ENCODE peak calls at places on chromosomes 12 and 14, in ten cellular contexts. K, S, Z, E, W, L, R, J, X and G are unnamed samples. For H3K9me3, the result is how much of the 10 kb centered on the place peaks cover.

GRCh38 chr12:106282457-106283097 is 20.0 kb upstream of the TCP11L2 start:
- DNase-seq in K (no peak), S (no peak), Z (peak), E (peak), W (peak), L (peak), R (peak), J (peak), X (peak), G (no peak)

GRCh38 chr12:46071335-46071734 is 81.0 kb upstream of the SCAF11 start:
- DNase-seq in K (no peak), S (no peak), Z (no peak), E (no peak), W (no peak), L (no peak), R (no peak), J (peak), X (no peak), G (no peak)

GRCh38 chr12:132066345-132066685 is 77.8 kb downstream of the DDX51 start:
- DNase-seq in K (peak), S (no peak), Z (no peak), E (no peak), W (no peak), L (no peak), R (no peak), J (no peak), X (no peak), G (no peak)

GRCh38 chr14:104383088-104383805 is 196.3 kb upstream of the C14orf180 start:
- DNase-seq in K (no peak), S (peak), Z (no peak), E (no peak), W (no peak), L (no peak), R (no peak), J (no peak), X (no peak), G (no peak)

GRCh38 chr12:104792570-104792969 is 165.5 kb downstream of the SLC41A2 start:
- DNase-seq in K (no peak), S (peak), Z (no peak), E (peak), W (no peak), L (no peak), R (peak), J (peak), X (peak), G (no peak)

GRCh38 chr14:95302667-95303066 is 17.0 kb downstream of the CLMN start:
- DNase-seq in K (no peak), S (no peak), Z (no peak), E (no peak), W (no peak), L (no peak), R (no peak), J (no peak), X (no peak), G (no peak)

GRCh38 chr14:51513281-51513680 is 138.4 kb upstream of the FRMD6 start:
- DNase-seq in K (no peak), S (no peak), Z (no peak), E (peak), W (no peak), L (no peak), R (peak), J (no peak), X (no peak), G (no peak)

GRCh38 chr12:29414368-29414767 is 33.4 kb upstream of the ERGIC2 start:
- DNase-seq in K (no peak), S (no peak), Z (no peak), E (no peak), W (no peak), L (no peak), R (peak), J (peak), X (no peak), G (no peak)

GRCh38 chr14:88245321-88245720 is 77.7 kb downstream of the KCNK10 start:
- DNase-seq in K (no peak), S (no peak), Z (no peak), E (no peak), W (no peak), L (no peak), R (no peak), J (peak), X (no peak), G (no peak)

GRCh38 chr14:44712095-44712822 is 205.2 kb upstream of the FSCB start:
- DNase-seq in K (no peak), S (no peak), Z (no peak), E (no peak), W (no peak), L (no peak), R (no peak), J (no peak), X (no peak), G (no peak)

GRCh38 chr14:22113401-22113800 is 439.8 kb upstream of the OR4E1 start:
- DNase-seq in K (no peak), S (no peak), Z (no peak), E (no peak), W (no peak), L (no peak), R (no peak), J (no peak), X (no peak), G (no peak)

GRCh38 chr14:45728448-45729225 is 475.6 kb upstream of the MIS18BP1 start:
- DNase-seq in K (no peak), S (no peak), Z (no peak), E (no peak), W (no peak), L (no peak), R (no peak), J (no peak), X (no peak), G (no peak)

GRCh38 chr12:7354521-7354920 is 50.6 kb downstream of the ACSM4 start:
- DNase-seq in K (no peak), S (no peak), Z (no peak), E (no peak), W (no peak), L (no peak), R (no peak), J (peak), X (no peak), G (no peak)

GRCh38 chr12:53486730-53487487 is 12.3 kb downstream of the MAP3K12 start:
- DNase-seq in K (no peak), S (no peak), Z (no peak), E (no peak), W (no peak), L (no peak), R (no peak), J (no peak), X (no peak), G (no peak)

GRCh38 chr14:32453857-32454810 is 125.0 kb downstream of the AKAP6 start:
- DNase-seq in K (no peak), S (no peak), Z (no peak), E (no peak), W (no peak), L (no peak), R (peak), J (peak), X (no peak), G (no peak)

GRCh38 chr12:1972856-1973317 is 31.4 kb downstream of the DCP1B start:
- DNase-seq in K (no peak), S (no peak), Z (no peak), E (peak), W (peak), L (no peak), R (peak), J (peak), X (peak), G (no peak)

GRCh38 chr12:53754633-53755261 is 3.0 kb upstream of the CISTR start:
- DNase-seq in K (no peak), S (no peak), Z (no peak), E (peak), W (no peak), L (no peak), R (peak), J (no peak), X (no peak), G (no peak)

GRCh38 chr12:113235976-113236375 is 14.7 kb downstream of the TPCN1 start:
- DNase-seq in K (no peak), S (no peak), Z (no peak), E (no peak), W (no peak), L (no peak), R (no peak), J (no peak), X (no peak), G (no peak)

GRCh38 chr12:3120701-3121100 is 43.5 kb downstream of the TSPAN9 start:
- DNase-seq in K (no peak), S (no peak), Z (no peak), E (no peak), W (no peak), L (no peak), R (no peak), J (no peak), X (no peak), G (no peak)

GRCh38 chr12:68871899-68872298 is 61.1 kb downstream of the CPM start:
- DNase-seq in K (no peak), S (no peak), Z (no peak), E (no peak), W (no peak), L (no peak), R (no peak), J (peak), X (no peak), G (no peak)

GRCh38 chr14:50577983-50578382 is 18.0 kb downstream of the ATL1 start:
- DNase-seq in K (no peak), S (no peak), Z (no peak), E (no peak), W (no peak), L (no peak), R (no peak), J (no peak), X (no peak), G (no peak)

GRCh38 chr14:22839159-22839779 is 2.9 kb downstream of the MMP14 start:
- DNase-seq in K (no peak), S (no peak), Z (no peak), E (no peak), W (no peak), L (no peak), R (peak), J (peak), X (no peak), G (no peak)

GRCh38 chr12:102960766-102961487 is 3.5 kb downstream of the ASCL1 start:
- DNase-seq in K (no peak), S (no peak), Z (no peak), E (no peak), W (no peak), L (no peak), R (no peak), J (no peak), X (no peak), G (no peak)

GRCh38 chr14:31529053-31529452 is 32.2 kb upstream of the NUBPL start:
- DNase-seq in K (no peak), S (no peak), Z (no peak), E (no peak), W (no peak), L (no peak), R (peak), J (no peak), X (no peak), G (no peak)

GRCh38 chr14:32382704-32383103 is 53.6 kb downstream of the AKAP6 start:
- DNase-seq in K (no peak), S (no peak), Z (no peak), E (no peak), W (no peak), L (no peak), R (peak), J (peak), X (no peak), G (no peak)

GRCh38 chr14:95609398-95609990 is 74.6 kb downstream of the GLRX5 start:
- DNase-seq in K (no peak), S (no peak), Z (peak), E (no peak), W (no peak), L (no peak), R (peak), J (peak), X (peak), G (no peak)

GRCh38 chr14:22497671-22498093 is 91.3 kb downstream of the DAD1 start:
- DNase-seq in K (no peak), S (no peak), Z (no peak), E (no peak), W (no peak), L (no peak), R (no peak), J (no peak), X (no peak), G (no peak)

GRCh38 chr14:23063601-23064000 is 6.3 kb upstream of the CDH24 start:
- DNase-seq in K (no peak), S (no peak), Z (no peak), E (no peak), W (no peak), L (no peak), R (no peak), J (no peak), X (no peak), G (no peak)

GRCh38 chr12:111386891-111387290 is 18.0 kb upstream of the PHETA1 start:
- DNase-seq in K (no peak), S (no peak), Z (no peak), E (no peak), W (no peak), L (no peak), R (no peak), J (peak), X (no peak), G (no peak)

GRCh38 chr12:76031414-76032042 is at the start of gene PHLDA1:
- DNase-seq in K (peak), S (peak), Z (peak), E (peak), W (peak), L (peak), R (peak), J (peak), X (peak), G (no peak)

GRCh38 chr14:31770271-31770670 is 209.1 kb downstream of the NUBPL start:
- DNase-seq in K (no peak), S (no peak), Z (no peak), E (peak), W (no peak), L (no peak), R (no peak), J (peak), X (no peak), G (no peak)

GRCh38 chr14:100755649-100756048 is 29.0 kb downstream of the DLK1 start:
- DNase-seq in K (no peak), S (no peak), Z (peak), E (peak), W (no peak), L (no peak), R (no peak), J (peak), X (no peak), G (no peak)

GRCh38 chr14:39229222-39229543 is 4.5 kb upstream of the MIA2 start:
- DNase-seq in K (peak), S (no peak), Z (no peak), E (peak), W (no peak), L (no peak), R (no peak), J (peak), X (no peak), G (no peak)

GRCh38 chr14:85038526-85038925 is 491.4 kb upstream of the FLRT2 start:
- DNase-seq in K (no peak), S (no peak), Z (no peak), E (no peak), W (no peak), L (no peak), R (no peak), J (no peak), X (no peak), G (no peak)
- H3K9me3 ChIP-seq in K (under half), S (under half), Z (under half), E (under half), W (under half), L (under half), R (under half), J (under half), X (under half), G (under half)

GRCh38 chr12:114678028-114678427 is 5.9 kb downstream of the TBX3 start:
- DNase-seq in K (no peak), S (no peak), Z (no peak), E (no peak), W (no peak), L (no peak), R (peak), J (peak), X (no peak), G (no peak)
- H3K4me3 ChIP-seq in K (no peak), S (no peak), Z (no peak), E (peak), W (peak), L (no peak), R (no peak), J (peak), X (no peak), G (no peak)

DNA sequence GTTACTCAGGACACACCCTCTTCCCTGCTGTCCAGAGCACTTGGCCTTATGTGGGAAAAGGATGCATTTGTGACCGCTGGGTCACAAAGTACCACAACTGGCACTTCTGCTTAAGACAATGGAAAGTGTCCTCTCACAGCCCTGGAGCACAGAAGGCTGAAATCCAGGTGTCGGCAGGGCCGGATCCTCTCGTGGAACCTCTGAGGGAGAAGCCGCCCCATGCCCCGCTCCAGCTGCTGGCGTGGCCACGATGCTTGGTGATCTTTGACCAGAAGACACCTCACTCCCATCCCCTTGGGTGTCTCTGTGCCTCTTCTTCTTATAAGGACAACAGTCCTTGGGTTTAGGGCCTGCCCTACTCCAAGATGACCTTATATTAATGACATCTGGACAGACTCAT is 157.0 kb downstream of the PIWIL1 start:
- DNase-seq in K (no peak), S (no peak), Z (no peak), E (no peak), W (no peak), L (no peak), R (no peak), J (no peak), X (no peak), G (no peak)
- H3K9me3 ChIP-seq in K (under half), S (under half), Z (under half), E (under half), W (under half), L (under half), R (under half), J (under half), X (under half), G (under half)

GRCh38 chr14:92687681-92688433 is 60.6 kb downstream of the LGMN start:
- DNase-seq in K (no peak), S (no peak), Z (no peak), E (peak), W (no peak), L (no peak), R (no peak), J (no peak), X (peak), G (no peak)
- H3K4me3 ChIP-seq in K (no peak), S (peak), Z (no peak), E (no peak), W (peak), L (no peak), R (no peak), J (no peak), X (no peak), G (no peak)

GRCh38 chr14:37598973-37599526 is 3.6 kb downstream of the TTC6 start:
- DNase-seq in K (no peak), S (no peak), Z (no peak), E (no peak), W (no peak), L (no peak), R (no peak), J (no peak), X (no peak), G (no peak)

GRCh38 chr14:37597538-37598084 is 2.2 kb downstream of the TTC6 start:
- DNase-seq in K (no peak), S (no peak), Z (no peak), E (no peak), W (no peak), L (no peak), R (peak), J (peak), X (no peak), G (no peak)

GRCh38 chr14:37596790-37597189 is 1.4 kb downstream of the TTC6 start:
- DNase-seq in K (no peak), S (no peak), Z (no peak), E (no peak), W (no peak), L (no peak), R (no peak), J (no peak), X (no peak), G (no peak)

GRCh38 chr14:37599527-37600368 is 4.3 kb downstream of the TTC6 start:
- DNase-seq in K (no peak), S (no peak), Z (no peak), E (no peak), W (no peak), L (no peak), R (peak), J (peak), X (no peak), G (no peak)

GRCh38 chr14:37598085-37598972 is 2.9 kb downstream of the TTC6 start:
- DNase-seq in K (no peak), S (no peak), Z (no peak), E (no peak), W (no peak), L (no peak), R (no peak), J (no peak), X (no peak), G (no peak)
- H3K9me3 ChIP-seq in K (under half), S (under half), Z (under half), E (under half), W (under half), L (under half), R (under half), J (under half), X (under half), G (under half)

GRCh38 chr12:94663702-94664101 is 13.3 kb upstream of the TMCC3 start:
- DNase-seq in K (no peak), S (no peak), Z (no peak), E (no peak), W (no peak), L (no peak), R (no peak), J (no peak), X (no peak), G (no peak)
- H3K4me3 ChIP-seq in K (no peak), S (no peak), Z (no peak), E (no peak), W (no peak), L (no peak), R (no peak), J (no peak), X (no peak), G (no peak)

DNA sequence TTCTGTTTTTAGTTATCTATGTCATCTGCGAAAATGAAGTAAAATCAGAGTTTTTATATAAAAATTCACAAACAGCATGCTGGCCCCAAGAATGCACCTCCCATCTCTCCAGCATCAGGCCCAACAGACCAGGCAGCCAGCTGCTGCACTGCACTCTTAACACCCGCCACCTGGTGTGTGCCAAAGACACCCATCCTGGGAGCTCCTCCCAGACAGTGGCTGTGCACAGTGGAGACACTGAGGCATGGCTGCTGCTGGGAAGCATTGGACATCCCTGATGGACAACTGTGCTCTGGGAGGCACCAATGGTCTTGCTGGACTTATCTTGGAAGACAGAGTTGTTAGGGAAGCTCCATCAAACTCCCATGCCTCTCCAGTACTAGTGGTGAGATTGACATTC is 817.3 kb downstream of the TMEM121 start:
- DNase-seq in K (no peak), S (no peak), Z (no peak), E (no peak), W (no peak), L (no peak), R (no peak), J (no peak), X (no peak), G (no peak)
- H3K9me3 ChIP-seq in K (under half), S (under half), Z (under half), E (under half), W (under half), L (under half), R (under half), J (under half), X (under half), G (under half)

GRCh38 chr14:47060050-47060449 is 408.5 kb upstream of the RPL10L start:
- DNase-seq in K (no peak), S (no peak), Z (no peak), E (no peak), W (no peak), L (no peak), R (no peak), J (no peak), X (no peak), G (no peak)

DNA sequence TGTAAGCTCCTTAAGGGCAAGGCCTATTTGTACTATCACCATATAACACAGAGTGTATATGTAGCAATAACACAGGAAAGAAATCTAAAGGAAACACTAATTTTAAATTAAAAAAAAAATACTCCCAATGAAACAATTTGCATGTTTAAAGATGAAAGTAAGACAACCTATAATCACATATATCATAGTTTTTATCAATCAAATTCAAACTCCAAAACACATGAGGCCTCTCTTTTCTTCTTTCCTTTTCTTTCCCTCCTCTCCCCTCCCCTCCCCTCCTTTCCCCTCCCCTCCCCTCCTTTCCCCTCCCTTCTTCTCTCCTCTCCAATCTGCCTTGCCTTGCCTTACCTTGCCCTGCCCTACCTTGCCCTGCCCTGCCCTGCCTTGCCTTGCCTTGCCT is 405.8 kb upstream of the RPL10L start:
- DNase-seq in K (no peak), S (no peak), Z (no peak), E (no peak), W (no peak), L (no peak), R (no peak), J (no peak), X (no peak), G (no peak)
- H3K4me3 ChIP-seq in K (no peak), S (no peak), Z (no peak), E (no peak), W (no peak), L (no peak), R (no peak), J (no peak), X (no peak), G (no peak)